ENCODE peak calls at places on chromosomes 16 and 17, in nine cellular contexts. T is mucosa of gallbladder; W is pancreas; N is anterior cingulate cortex; J is T-helper 2 cell; E is neural crest cell; V is amniotic stem cell; Z is CD8-positive, alpha-beta memory T cell; H is stimulated activated CD8-positive, alpha-beta memory T cell treated with anti-CD3 and anti-CD28 coated beads, Interleukin-4, amount 100 ng/mL, for 48 hours. F is an unnamed sample.

GRCh38 chr16:57192146-57192545 is 6.0 kb downstream of the RSPRY1 start:
- DNase-seq in J (no peak), T (no peak), Z (no peak), N (no peak), W (no peak), H (no peak), E (no peak), V (no peak), F (no peak)

GRCh38 chr17:61157246-61157887 is 242.3 kb upstream of the TBX2 start:
- DNase-seq in Z (no peak), J (no peak), V (no peak), T (no peak), N (no peak), H (no peak), W (no peak), E (no peak), F (no peak)

GRCh38 chr17:74987909-74988711 is 678 bp downstream of the CDR2L start:
- DNase-seq in W (no peak), V (peak), J (no peak), E (peak), Z (peak), T (peak), N (peak), H (peak), F (no peak)

GRCh38 chr16:4679854-4680636 is 13.3 kb upstream of the NUDT16L1 start:
- DNase-seq in E (no peak), W (peak), J (peak), H (no peak), V (no peak), Z (no peak), T (peak), N (peak), F (no peak)

GRCh38 chr16:58862334-58863024 is 128.4 kb upstream of the GOT2 start:
- DNase-seq in Z (no peak), N (no peak), V (no peak), T (no peak), W (no peak), H (no peak), J (no peak), E (no peak), F (no peak)

GRCh38 chr17:68293490-68294195 is 2.3 kb downstream of the ARSG start:
- DNase-seq in H (no peak), Z (no peak), E (no peak), N (no peak), W (no peak), T (no peak), V (no peak), J (no peak), F (no peak)

GRCh38 chr16:83771306-83771942 is 36.4 kb upstream of the HSBP1 start:
- DNase-seq in H (no peak), Z (no peak), V (no peak), W (peak), T (no peak), N (no peak), E (no peak), J (no peak), F (no peak)

GRCh38 chr17:81491193-81491592 is 21.4 kb downstream of the ACTG1 start:
- DNase-seq in W (peak), T (no peak), H (no peak), E (no peak), N (no peak), Z (no peak), J (no peak), V (no peak), F (no peak)

GRCh38 chr17:82802141-82802540 is 37.7 kb downstream of the ZNF750 start:
- DNase-seq in V (no peak), J (no peak), N (no peak), W (no peak), Z (no peak), H (no peak), T (no peak), E (no peak), F (no peak)

GRCh38 chr17:57898487-57899311 is 48.9 kb upstream of the MRPS23 start:
- DNase-seq in V (peak), Z (no peak), W (no peak), N (peak), E (peak), T (peak), H (no peak), J (no peak), F (no peak)

GRCh38 chr16:9033125-9033830 is 58.2 kb upstream of the HAPSTR1 start:
- DNase-seq in V (no peak), Z (no peak), W (no peak), N (no peak), H (no peak), J (no peak), E (peak), T (peak), F (peak)

GRCh38 chr16:58679763-58680162 is 4.8 kb downstream of the SLC38A7 start:
- DNase-seq in T (no peak), V (no peak), H (no peak), N (no peak), J (no peak), W (no peak), Z (no peak), E (no peak), F (no peak)

GRCh38 chr17:34351041-34351575 is 5.2 kb upstream of the CCL13 start:
- DNase-seq in H (no peak), T (peak), W (no peak), N (no peak), J (no peak), E (no peak), Z (no peak), V (no peak), F (no peak)

GRCh38 chr16:8391219-8391757 is 199.0 kb downstream of the TMEM114 start:
- DNase-seq in H (no peak), T (peak), J (no peak), N (no peak), Z (no peak), W (no peak), E (no peak), V (no peak), F (no peak)

GRCh38 chr17:29390856-29391631 is 881 bp downstream of the TAOK1 start:
- DNase-seq in W (peak), V (no peak), E (peak), Z (no peak), J (peak), H (peak), T (no peak), N (peak), F (no peak)

GRCh38 chr17:19724501-19725420 is 8.4 kb upstream of the SLC47A2 start:
- DNase-seq in W (peak), T (peak), Z (peak), E (no peak), J (peak), V (no peak), H (peak), N (no peak), F (no peak)

GRCh38 chr16:49698931-49699715 is 156.8 kb downstream of the ZNF423 start:
- DNase-seq in J (no peak), T (no peak), E (no peak), V (no peak), H (no peak), W (no peak), N (no peak), Z (no peak), F (no peak)

GRCh38 chr17:82317394-82318168 is at the start of gene CD7:
- DNase-seq in Z (peak), N (no peak), H (peak), W (peak), V (no peak), E (no peak), J (peak), T (no peak), F (no peak)

GRCh38 chr17:83170571-83171260 is 91.3 kb downstream of the METRNL start:
- DNase-seq in N (no peak), J (no peak), W (no peak), H (peak), Z (no peak), E (no peak), T (no peak), V (no peak), F (no peak)

GRCh38 chr17:27572665-27573064 is 58.3 kb upstream of the LGALS9 start:
- DNase-seq in V (no peak), H (peak), J (no peak), E (no peak), W (no peak), T (no peak), Z (no peak), N (no peak), F (no peak)

GRCh38 chr16:80932725-80933124 is 74.0 kb downstream of the CMC2 start:
- DNase-seq in N (no peak), E (no peak), J (no peak), W (no peak), H (no peak), T (peak), V (peak), Z (no peak), F (no peak)

GRCh38 chr17:19387921-19388521 is 1.0 kb upstream of the MFAP4 start:
- DNase-seq in V (no peak), E (no peak), Z (no peak), N (no peak), J (no peak), H (no peak), W (no peak), T (no peak), F (no peak)

GRCh38 chr17:83079340-83079747 is at the start of gene METRNL:
- DNase-seq in N (peak), E (peak), Z (peak), T (peak), H (peak), J (peak), W (no peak), V (peak), F (no peak)

GRCh38 chr17:38943607-38944006 is 18.2 kb downstream of the LASP1NB start:
- DNase-seq in H (peak), E (no peak), J (peak), W (no peak), T (no peak), V (no peak), N (no peak), Z (no peak), F (no peak)

GRCh38 chr17:2192367-2193028 is 111.1 kb downstream of the SMG6 start:
- DNase-seq in J (peak), N (no peak), H (peak), T (no peak), V (peak), W (no peak), Z (peak), E (no peak), F (no peak)

GRCh38 chr17:238071-238963 is 56.9 kb upstream of the DOC2B start:
- DNase-seq in W (no peak), E (no peak), J (no peak), H (no peak), T (no peak), N (no peak), Z (no peak), V (no peak), F (no peak)

GRCh38 chr17:45223541-45224528 is 2.1 kb downstream of the FMNL1 start:
- DNase-seq in V (no peak), T (no peak), J (peak), W (no peak), E (no peak), H (peak), Z (peak), N (no peak), F (no peak)

GRCh38 chr16:50058091-50058771 is 7.5 kb upstream of the HEATR3 start:
- DNase-seq in H (no peak), V (no peak), W (no peak), E (no peak), N (no peak), T (no peak), Z (no peak), J (no peak), F (no peak)

GRCh38 chr17:63519972-63520882 is 2.9 kb upstream of the KCNH6 start:
- DNase-seq in E (no peak), N (no peak), V (no peak), J (no peak), Z (no peak), H (no peak), T (peak), W (no peak), F (no peak)

GRCh38 chr16:89200850-89201466 is 621 bp upstream of the SLC22A31 start:
- DNase-seq in N (no peak), W (peak), V (no peak), Z (no peak), E (no peak), H (no peak), T (no peak), J (no peak), F (no peak)

GRCh38 chr16:88469615-88470395 is 16.7 kb downstream of the ZFPM1 start:
- DNase-seq in J (no peak), N (no peak), Z (peak), V (no peak), T (no peak), E (no peak), H (peak), W (no peak), F (no peak)

GRCh38 chr17:39623356-39623950 is 3.3 kb upstream of the PPP1R1B start:
- DNase-seq in V (peak), H (peak), N (peak), E (peak), T (peak), W (peak), J (peak), Z (peak), F (no peak)

F was measured in SK-N-MC.